ENCODE peak calls at places on chromosomes 12 and 14, in four cellular contexts. Y is HepG2, Q is H1, C is K562. D is an unnamed sample.

GRCh38 chr12:8699714-8700113 is 1.9 kb downstream of the RIMKLB start:
- DNase-seq in Y (no peak), C (peak; percentile 11), Q (no peak), D (no peak)

GRCh38 chr12:88501976-88502938 is 78.0 kb downstream of the KITLG start:
- DNase-seq in C (no peak), Q (no peak), Y (no peak), D (no peak)

GRCh38 chr12:56221233-56221756 is 427 bp downstream of the RNF41 start:
- DNase-seq in Y (no peak), Q (no peak), C (no peak), D (no peak)

GRCh38 chr12:66130267-66131066 is at the start of gene LLPH:
- DNase-seq in Q (peak; percentile 82), Y (peak; percentile 88), C (peak; percentile 85), D (peak; percentile 57)

GRCh38 chr14:78764645-78765044 is 594.5 kb downstream of the NRXN3 start:
- DNase-seq in C (no peak), Q (no peak), Y (no peak), D (no peak)

GRCh38 chr12:89932950-89933349 is 224.3 kb upstream of the ATP2B1 start:
- DNase-seq in C (no peak), Q (no peak), Y (no peak), D (no peak)

GRCh38 chr14:82537831-82538230 is 1004.2 kb upstream of the SEL1L start:
- DNase-seq in C (no peak), Y (no peak), Q (no peak), D (no peak)

GRCh38 chr12:12372946-12373722 is 16.3 kb downstream of the BORCS5 start:
- DNase-seq in Y (peak; percentile 44), C (no peak), Q (no peak), D (no peak)

GRCh38 chr14:96160030-96160912 is 44.4 kb upstream of the BDKRB2 start:
- DNase-seq in Q (no peak), Y (no peak), C (no peak), D (no peak)

GRCh38 chr12:4432878-4433820 is 12.5 kb downstream of the FGF6 start:
- DNase-seq in C (no peak), Q (no peak), Y (no peak), D (no peak)
- H2AFZ ChIP-seq in C (no peak overlapping the region), Q (no peak overlapping the region), Y (no peak overlapping the region), D (no peak overlapping the region)

DNA sequence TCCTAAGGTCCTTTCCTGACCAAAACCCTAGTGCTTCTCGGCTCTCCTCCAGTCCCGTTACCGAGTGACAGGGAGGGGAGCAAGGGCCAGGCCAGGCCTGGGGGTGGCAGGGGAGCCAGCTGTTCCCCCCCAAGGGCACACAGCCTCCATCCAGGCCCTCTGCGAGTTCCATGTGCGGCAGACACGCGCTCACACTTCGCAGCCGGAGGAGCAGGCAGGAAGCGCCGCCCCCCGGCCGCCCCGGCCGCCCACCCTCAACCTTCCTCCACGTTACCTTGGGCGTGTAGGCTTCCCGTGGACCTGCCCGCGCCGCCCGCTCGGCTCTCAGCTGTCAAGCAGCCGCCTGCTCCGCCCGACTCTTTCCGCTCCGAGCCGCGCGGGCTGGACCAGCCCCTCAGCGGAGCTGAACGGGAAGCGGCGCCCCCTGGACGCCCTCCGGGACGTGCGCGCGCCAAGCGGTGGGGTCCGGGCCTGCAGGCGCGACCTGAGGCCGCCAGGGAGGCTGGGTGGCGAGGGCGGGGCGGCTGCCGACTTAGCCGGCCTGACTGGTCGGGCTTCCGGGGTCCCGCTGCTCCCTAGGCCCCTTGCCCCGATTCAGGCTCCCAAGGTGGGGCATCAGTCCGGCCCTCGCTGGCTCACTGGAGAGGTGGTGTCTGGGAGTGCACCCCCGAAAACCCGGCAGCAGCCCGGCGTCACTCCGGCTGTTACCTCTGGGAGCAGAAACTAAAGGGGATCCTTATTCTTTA is at the start of gene CRACR2A:
- DNase-seq in Q (peak; percentile 41), Y (no peak), C (peak; percentile 89), D (peak; percentile 31)
- TF ChIP-seq HDAC6 in Q (no peak), Y (no peak), C (no peak), D (no peak)

GRCh38 chr14:105150368-105151111 is 18.0 kb downstream of the JAG2 start:
- DNase-seq in Y (no peak), C (no peak), Q (no peak), D (no peak)
- TF ChIP-seq GABPA in Y (no peak), C (no peak), Q (no peak), D (no peak)

DNA sequence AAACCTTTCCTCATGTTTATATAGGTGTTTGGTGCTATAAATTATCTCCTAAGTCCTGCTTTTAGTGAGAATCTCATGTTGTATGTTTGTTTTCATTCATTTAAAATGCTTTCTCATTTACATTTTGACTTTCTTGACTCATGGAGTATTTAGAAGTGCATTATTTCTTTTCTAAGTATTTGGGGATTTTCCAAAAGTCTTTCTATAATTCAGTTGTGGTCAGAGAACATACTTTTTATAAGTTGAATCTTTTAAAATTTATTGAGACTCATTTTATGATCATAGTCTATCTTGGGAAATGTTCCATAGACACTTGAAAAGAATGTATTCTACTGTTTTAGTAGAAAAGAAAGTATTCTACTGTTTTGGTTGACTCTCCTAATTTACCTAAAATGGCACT is 168.1 kb downstream of the AKAP6 start:
- DNase-seq in C (no peak), Q (no peak), Y (no peak), D (no peak)
- H2AFZ ChIP-seq in C (no peak overlapping the region), Q (no peak overlapping the region), Y (no peak overlapping the region), D (no peak overlapping the region)

GRCh38 chr12:50442178-50442908 is 41.7 kb downstream of the LARP4 start:
- DNase-seq in Q (no peak), C (no peak), Y (no peak), D (no peak)
- TF ChIP-seq HDAC6 in Q (no peak), C (no peak), Y (no peak), D (no peak)

GRCh38 chr12:16225692-16226091 is 51.8 kb downstream of the SLC15A5 start:
- DNase-seq in Y (no peak), Q (no peak), C (no peak), D (no peak)
- TF ChIP-seq GABPA in Y (no peak), Q (no peak), C (no peak), D (no peak)